ENCODE peak calls at places on chromosomes 5 and 9, in nine cellular contexts. One of them, this sample, is unnamed.

GRCh38 chr5:132901036-132901435 is 27.6 kb downstream of the LEAP2 start:
- DNase-seq in upper lobe of right lung: no peak
- DNase-seq in activated CD4-positive, CD25-positive, alpha-beta regulatory T cell: no peak
- DNase-seq in upper lobe of left lung: no peak
- DNase-seq in NCI-H1092: no peak
- DNase-seq in GM03348: no peak
- DNase-seq in NCI-H2081: peak
- DNase-seq in A673: no peak
- DNase-seq in SK-N-SH: no peak
- DNase-seq in this sample: no peak

GRCh38 chr5:147481376-147481775 is 28.5 kb downstream of the DPYSL3 start:
- DNase-seq in upper lobe of right lung: no peak
- DNase-seq in activated CD4-positive, CD25-positive, alpha-beta regulatory T cell: no peak
- DNase-seq in upper lobe of left lung: no peak
- DNase-seq in NCI-H1092: no peak
- DNase-seq in GM03348: peak
- DNase-seq in NCI-H2081: no peak
- DNase-seq in A673: no peak
- DNase-seq in SK-N-SH: no peak
- DNase-seq in this sample: no peak

GRCh38 chr5:133205649-133206048 is 153.8 kb downstream of the HSPA4 start:
- DNase-seq in upper lobe of right lung: no peak
- DNase-seq in activated CD4-positive, CD25-positive, alpha-beta regulatory T cell: no peak
- DNase-seq in upper lobe of left lung: no peak
- DNase-seq in NCI-H1092: no peak
- DNase-seq in GM03348: peak
- DNase-seq in NCI-H2081: no peak
- DNase-seq in A673: no peak
- DNase-seq in SK-N-SH: no peak
- DNase-seq in this sample: no peak

GRCh38 chr9:79195904-79196303 is 375.9 kb upstream of the TLE4 start:
- DNase-seq in upper lobe of right lung: no peak
- DNase-seq in activated CD4-positive, CD25-positive, alpha-beta regulatory T cell: no peak
- DNase-seq in upper lobe of left lung: no peak
- DNase-seq in NCI-H1092: no peak
- DNase-seq in GM03348: peak
- DNase-seq in NCI-H2081: no peak
- DNase-seq in A673: no peak
- DNase-seq in SK-N-SH: no peak
- DNase-seq in this sample: no peak

GRCh38 chr9:132350861-132351315 is 3.9 kb downstream of the SETX start:
- DNase-seq in upper lobe of right lung: no peak
- DNase-seq in activated CD4-positive, CD25-positive, alpha-beta regulatory T cell: no peak
- DNase-seq in upper lobe of left lung: no peak
- DNase-seq in NCI-H1092: no peak
- DNase-seq in GM03348: peak
- DNase-seq in NCI-H2081: no peak
- DNase-seq in A673: no peak
- DNase-seq in SK-N-SH: no peak
- DNase-seq in this sample: no peak

GRCh38 chr5:132427285-132428146 is 58.0 kb downstream of the SLC22A5 start:
- DNase-seq in upper lobe of right lung: peak
- DNase-seq in activated CD4-positive, CD25-positive, alpha-beta regulatory T cell: peak
- DNase-seq in upper lobe of left lung: peak
- DNase-seq in NCI-H1092: no peak
- DNase-seq in GM03348: no peak
- DNase-seq in NCI-H2081: peak
- DNase-seq in A673: no peak
- DNase-seq in SK-N-SH: peak
- DNase-seq in this sample: peak

GRCh38 chr9:20043461-20043860 is 254.6 kb upstream of the SLC24A2 start:
- DNase-seq in upper lobe of right lung: no peak
- DNase-seq in activated CD4-positive, CD25-positive, alpha-beta regulatory T cell: no peak
- DNase-seq in upper lobe of left lung: no peak
- DNase-seq in NCI-H1092: no peak
- DNase-seq in GM03348: no peak
- DNase-seq in NCI-H2081: no peak
- DNase-seq in A673: no peak
- DNase-seq in SK-N-SH: no peak
- DNase-seq in this sample: no peak

GRCh38 chr9:98943682-98944129 is at the start of gene COL15A1:
- DNase-seq in upper lobe of right lung: no peak
- DNase-seq in activated CD4-positive, CD25-positive, alpha-beta regulatory T cell: no peak
- DNase-seq in upper lobe of left lung: no peak
- DNase-seq in NCI-H1092: no peak
- DNase-seq in GM03348: peak
- DNase-seq in NCI-H2081: no peak
- DNase-seq in A673: no peak
- DNase-seq in SK-N-SH: peak
- DNase-seq in this sample: no peak

GRCh38 chr9:111483862-111484563 is at the start of gene ECPAS:
- DNase-seq in upper lobe of right lung: peak
- DNase-seq in activated CD4-positive, CD25-positive, alpha-beta regulatory T cell: peak
- DNase-seq in upper lobe of left lung: peak
- DNase-seq in NCI-H1092: peak
- DNase-seq in GM03348: peak
- DNase-seq in NCI-H2081: peak
- DNase-seq in A673: peak
- DNase-seq in SK-N-SH: peak
- DNase-seq in this sample: peak

GRCh38 chr9:36871606-36872005 is 162.5 kb downstream of the PAX5 start:
- DNase-seq in upper lobe of right lung: peak
- DNase-seq in activated CD4-positive, CD25-positive, alpha-beta regulatory T cell: no peak
- DNase-seq in upper lobe of left lung: no peak
- DNase-seq in NCI-H1092: no peak
- DNase-seq in GM03348: no peak
- DNase-seq in NCI-H2081: no peak
- DNase-seq in A673: no peak
- DNase-seq in SK-N-SH: no peak
- DNase-seq in this sample: no peak

GRCh38 chr9:107283621-107284616 is 840 bp downstream of the RAD23B start:
- DNase-seq in upper lobe of right lung: peak
- DNase-seq in activated CD4-positive, CD25-positive, alpha-beta regulatory T cell: peak
- DNase-seq in upper lobe of left lung: peak
- DNase-seq in NCI-H1092: peak
- DNase-seq in GM03348: peak
- DNase-seq in NCI-H2081: peak
- DNase-seq in A673: peak
- DNase-seq in SK-N-SH: no peak
- DNase-seq in this sample: peak

GRCh38 chr5:150112211-150113046 is 26.1 kb upstream of the CSF1R start:
- DNase-seq in upper lobe of right lung: peak
- DNase-seq in activated CD4-positive, CD25-positive, alpha-beta regulatory T cell: no peak
- DNase-seq in upper lobe of left lung: peak
- DNase-seq in NCI-H1092: no peak
- DNase-seq in GM03348: peak
- DNase-seq in NCI-H2081: no peak
- DNase-seq in A673: peak
- DNase-seq in SK-N-SH: peak
- DNase-seq in this sample: no peak

GRCh38 chr5:65696892-65697291 is 25.0 kb downstream of the SGTB start:
- DNase-seq in upper lobe of right lung: no peak
- DNase-seq in activated CD4-positive, CD25-positive, alpha-beta regulatory T cell: no peak
- DNase-seq in upper lobe of left lung: no peak
- DNase-seq in NCI-H1092: no peak
- DNase-seq in GM03348: peak
- DNase-seq in NCI-H2081: no peak
- DNase-seq in A673: no peak
- DNase-seq in SK-N-SH: no peak
- DNase-seq in this sample: no peak

GRCh38 chr5:104189909-104190308 is 627.3 kb upstream of the NUDT12 start:
- DNase-seq in upper lobe of right lung: no peak
- DNase-seq in activated CD4-positive, CD25-positive, alpha-beta regulatory T cell: no peak
- DNase-seq in upper lobe of left lung: no peak
- DNase-seq in NCI-H1092: no peak
- DNase-seq in GM03348: peak
- DNase-seq in NCI-H2081: no peak
- DNase-seq in A673: peak
- DNase-seq in SK-N-SH: peak
- DNase-seq in this sample: no peak